ENCODE peak calls at places on chromosomes 12 and 14, in four cellular contexts. J, X, T and E are unnamed samples.

GRCh38 chr12:98653866-98654493 is 8.9 kb downstream of the APAF1 start:
- DNase-seq in J (peak), X (peak), T (no peak), E (peak)

GRCh38 chr14:72736791-72737559 is 156.9 kb downstream of the DPF3 start:
- DNase-seq in J (no peak), X (no peak), T (no peak), E (no peak)

GRCh38 chr12:132772551-132772950 is 10.9 kb upstream of the ANKLE2 start:
- DNase-seq in J (no peak), X (no peak), T (no peak), E (no peak)

GRCh38 chr14:105538481-105539049 is 12.2 kb downstream of the TMEM121 start:
- DNase-seq in J (no peak), X (no peak), T (no peak), E (no peak)

GRCh38 chr12:1680804-1681492 is 9.9 kb upstream of the ADIPOR2 start:
- DNase-seq in J (no peak), X (no peak), T (no peak), E (no peak)

GRCh38 chr14:78987006-78987405 is 816.8 kb downstream of the NRXN3 start:
- DNase-seq in J (no peak), X (no peak), T (no peak), E (no peak)

GRCh38 chr14:85439696-85440328 is 90.1 kb upstream of the FLRT2 start:
- DNase-seq in J (peak), X (no peak), T (no peak), E (peak)

GRCh38 chr14:54918427-54918826 is 15.8 kb upstream of the GCH1 start:
- DNase-seq in J (no peak), X (no peak), T (no peak), E (no peak)

GRCh38 chr12:46998811-46999368 is 80.5 kb upstream of the PCED1B start:
- DNase-seq in J (peak), X (no peak), T (no peak), E (peak)